ENCODE peak calls at places on chromosome 22, in nine cellular contexts. One of them, this sample, is unnamed.

GRCh38 chr22:26990503-26991189 is 333.3 kb downstream of the MIAT start:
- DNase-seq in tibial nerve: no peak
- DNase-seq in Peyer's patch: no peak
- DNase-seq in esophagus squamous epithelium: no peak
- DNase-seq in transverse colon: no peak
- DNase-seq in heart left ventricle: no peak
- DNase-seq in endothelial cell of umbilical vein: no peak
- DNase-seq in suprapubic skin: no peak
- DNase-seq in spleen: no peak
- DNase-seq in this sample: no peak

GRCh38 chr22:48362736-48363404 is 1464.8 kb downstream of the BRD1 start:
- DNase-seq in heart left ventricle: no peak
- DNase-seq in esophagus squamous epithelium: no peak
- DNase-seq in tibial nerve: no peak
- DNase-seq in transverse colon: peak
- DNase-seq in suprapubic skin: no peak
- DNase-seq in endothelial cell of umbilical vein: no peak
- DNase-seq in Peyer's patch: no peak
- DNase-seq in spleen: peak
- DNase-seq in this sample: peak

GRCh38 chr22:40036591-40037225 is 42.0 kb downstream of the FAM83F start:
- DNase-seq in Peyer's patch: peak
- DNase-seq in heart left ventricle: peak
- DNase-seq in esophagus squamous epithelium: no peak
- DNase-seq in transverse colon: peak
- DNase-seq in spleen: peak
- DNase-seq in tibial nerve: no peak
- DNase-seq in endothelial cell of umbilical vein: peak
- DNase-seq in suprapubic skin: no peak
- DNase-seq in this sample: no peak

GRCh38 chr22:26713823-26714449 is 56.5 kb downstream of the MIAT start:
- DNase-seq in heart left ventricle: no peak
- DNase-seq in tibial nerve: no peak
- DNase-seq in Peyer's patch: no peak
- DNase-seq in endothelial cell of umbilical vein: peak
- DNase-seq in spleen: no peak
- DNase-seq in transverse colon: no peak
- DNase-seq in esophagus squamous epithelium: no peak
- DNase-seq in suprapubic skin: no peak
- DNase-seq in this sample: no peak

GRCh38 chr22:46355369-46355995 is 20.0 kb downstream of the TRMU start:
- DNase-seq in suprapubic skin: no peak
- DNase-seq in spleen: peak
- DNase-seq in endothelial cell of umbilical vein: peak
- DNase-seq in heart left ventricle: peak
- DNase-seq in tibial nerve: peak
- DNase-seq in transverse colon: peak
- DNase-seq in esophagus squamous epithelium: no peak
- DNase-seq in Peyer's patch: peak
- DNase-seq in this sample: peak

GRCh38 chr22:26817926-26818325 is 160.5 kb downstream of the MIAT start:
- DNase-seq in endothelial cell of umbilical vein: no peak
- DNase-seq in esophagus squamous epithelium: no peak
- DNase-seq in spleen: no peak
- DNase-seq in tibial nerve: no peak
- DNase-seq in transverse colon: no peak
- DNase-seq in suprapubic skin: no peak
- DNase-seq in heart left ventricle: no peak
- DNase-seq in Peyer's patch: no peak
- DNase-seq in this sample: no peak

GRCh38 chr22:48605856-48606255 is 1221.8 kb downstream of the BRD1 start:
- DNase-seq in tibial nerve: no peak
- DNase-seq in transverse colon: no peak
- DNase-seq in spleen: no peak
- DNase-seq in endothelial cell of umbilical vein: no peak
- DNase-seq in Peyer's patch: no peak
- DNase-seq in suprapubic skin: no peak
- DNase-seq in heart left ventricle: no peak
- DNase-seq in esophagus squamous epithelium: no peak
- DNase-seq in this sample: no peak

GRCh38 chr22:21754523-21755128 is 19.0 kb upstream of the YPEL1 start:
- DNase-seq in heart left ventricle: no peak
- DNase-seq in esophagus squamous epithelium: no peak
- DNase-seq in suprapubic skin: no peak
- DNase-seq in spleen: peak
- DNase-seq in endothelial cell of umbilical vein: no peak
- DNase-seq in tibial nerve: no peak
- DNase-seq in Peyer's patch: no peak
- DNase-seq in transverse colon: no peak
- DNase-seq in this sample: no peak

GRCh38 chr22:22075382-22076163 is 93.0 kb upstream of the TOP3B start:
- DNase-seq in endothelial cell of umbilical vein: no peak
- DNase-seq in tibial nerve: no peak
- DNase-seq in transverse colon: no peak
- DNase-seq in suprapubic skin: no peak
- DNase-seq in spleen: no peak
- DNase-seq in heart left ventricle: no peak
- DNase-seq in esophagus squamous epithelium: no peak
- DNase-seq in Peyer's patch: no peak
- DNase-seq in this sample: no peak

GRCh38 chr22:39545310-39546063 is 12.9 kb upstream of the RPS19BP1 start:
- DNase-seq in transverse colon: peak
- DNase-seq in heart left ventricle: no peak
- DNase-seq in spleen: no peak
- DNase-seq in suprapubic skin: no peak
- DNase-seq in Peyer's patch: peak
- DNase-seq in esophagus squamous epithelium: no peak
- DNase-seq in tibial nerve: no peak
- DNase-seq in endothelial cell of umbilical vein: peak
- DNase-seq in this sample: no peak

GRCh38 chr22:17969732-17970131 is 54.6 kb downstream of the MICAL3 start:
- DNase-seq in esophagus squamous epithelium: no peak
- DNase-seq in heart left ventricle: peak
- DNase-seq in spleen: peak
- DNase-seq in Peyer's patch: no peak
- DNase-seq in suprapubic skin: no peak
- DNase-seq in transverse colon: no peak
- DNase-seq in endothelial cell of umbilical vein: peak
- DNase-seq in tibial nerve: no peak
- DNase-seq in this sample: no peak

GRCh38 chr22:46501701-46502100 is 35.7 kb downstream of the CELSR1 start:
- DNase-seq in tibial nerve: no peak
- DNase-seq in spleen: no peak
- DNase-seq in endothelial cell of umbilical vein: peak
- DNase-seq in suprapubic skin: no peak
- DNase-seq in esophagus squamous epithelium: no peak
- DNase-seq in heart left ventricle: no peak
- DNase-seq in Peyer's patch: no peak
- DNase-seq in transverse colon: no peak
- DNase-seq in this sample: no peak

GRCh38 chr22:39234867-39235687 is 9.7 kb downstream of the PDGFB start:
- DNase-seq in transverse colon: peak
- DNase-seq in esophagus squamous epithelium: no peak
- DNase-seq in Peyer's patch: peak
- DNase-seq in endothelial cell of umbilical vein: peak
- DNase-seq in tibial nerve: no peak
- DNase-seq in suprapubic skin: peak
- DNase-seq in heart left ventricle: peak
- DNase-seq in spleen: no peak
- DNase-seq in this sample: peak

GRCh38 chr22:28885939-28886338 is 2.6 kb downstream of the ZNRF3 start:
- DNase-seq in transverse colon: peak
- DNase-seq in tibial nerve: no peak
- DNase-seq in endothelial cell of umbilical vein: no peak
- DNase-seq in heart left ventricle: no peak
- DNase-seq in suprapubic skin: no peak
- DNase-seq in esophagus squamous epithelium: no peak
- DNase-seq in Peyer's patch: no peak
- DNase-seq in spleen: peak
- DNase-seq in this sample: no peak

GRCh38 chr22:17627961-17628303 is 617 bp downstream of the ATP6V1E1 start:
- DNase-seq in spleen: peak
- DNase-seq in Peyer's patch: no peak
- DNase-seq in suprapubic skin: no peak
- DNase-seq in transverse colon: no peak
- DNase-seq in esophagus squamous epithelium: no peak
- DNase-seq in heart left ventricle: no peak
- DNase-seq in endothelial cell of umbilical vein: no peak
- DNase-seq in tibial nerve: no peak
- DNase-seq in this sample: no peak

GRCh38 chr22:20413217-20414058 is 19.5 kb downstream of the ZNF74 start:
- DNase-seq in suprapubic skin: peak
- DNase-seq in esophagus squamous epithelium: no peak
- DNase-seq in spleen: peak
- DNase-seq in tibial nerve: no peak
- DNase-seq in transverse colon: no peak
- DNase-seq in Peyer's patch: peak
- DNase-seq in endothelial cell of umbilical vein: no peak
- DNase-seq in heart left ventricle: no peak
- DNase-seq in this sample: no peak

GRCh38 chr22:44025171-44026065 is 1.3 kb downstream of the PARVB start:
- DNase-seq in tibial nerve: no peak
- DNase-seq in transverse colon: peak
- DNase-seq in Peyer's patch: no peak
- DNase-seq in suprapubic skin: peak
- DNase-seq in esophagus squamous epithelium: no peak
- DNase-seq in spleen: peak
- DNase-seq in heart left ventricle: no peak
- DNase-seq in endothelial cell of umbilical vein: peak
- DNase-seq in this sample: no peak
- TF ChIP-seq POLR2A in tibial nerve: no peak
- TF ChIP-seq POLR2A in transverse colon: peak
- TF ChIP-seq POLR2A in Peyer's patch: no peak
- TF ChIP-seq POLR2A in suprapubic skin: no peak
- TF ChIP-seq POLR2A in esophagus squamous epithelium: no peak
- TF ChIP-seq POLR2A in spleen: peak
- TF ChIP-seq POLR2A in heart left ventricle: no peak
- TF ChIP-seq POLR2A in endothelial cell of umbilical vein: no peak
- TF ChIP-seq POLR2A in this sample: no peak

DNA sequence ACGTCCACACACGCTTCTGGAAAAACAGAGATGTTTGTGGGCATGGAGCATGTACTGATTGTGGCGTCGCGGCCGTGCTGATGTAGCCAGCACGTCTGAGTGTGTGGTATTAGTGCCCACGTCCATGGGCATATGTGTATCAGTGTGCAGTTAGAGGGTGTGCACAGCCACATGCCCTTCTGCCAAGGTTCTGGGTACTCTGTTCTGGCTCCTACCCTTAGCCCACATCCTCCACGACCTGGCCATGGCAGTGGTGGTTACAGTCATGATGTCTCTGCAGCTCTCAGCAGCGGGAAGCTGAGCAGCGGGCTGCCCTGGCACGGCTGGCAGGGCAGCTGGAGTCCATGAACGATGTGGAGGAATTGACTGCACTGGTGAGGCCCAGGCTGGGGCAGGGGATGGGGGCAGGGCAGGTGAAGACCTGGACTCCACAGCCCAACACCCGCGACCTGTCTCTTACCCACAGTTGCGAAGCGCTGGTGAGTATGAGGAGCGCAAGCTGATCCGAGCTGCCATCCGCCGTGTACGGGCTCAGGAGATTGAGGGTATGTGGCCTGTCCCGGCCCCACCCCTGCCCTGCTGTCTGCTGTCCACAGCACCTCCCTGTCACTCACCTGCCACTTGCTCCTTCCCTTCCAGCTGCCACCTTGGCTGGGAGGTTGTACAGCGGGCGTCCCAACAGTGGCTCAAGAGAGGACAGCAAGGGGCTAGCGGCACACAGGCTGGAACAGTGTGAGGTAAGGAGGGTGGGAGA is 7.3 kb downstream of the SMTN start:
- DNase-seq in tibial nerve: no peak
- DNase-seq in transverse colon: no peak
- DNase-seq in spleen: no peak
- DNase-seq in suprapubic skin: no peak
- DNase-seq in heart left ventricle: no peak
- DNase-seq in Peyer's patch: peak
- DNase-seq in esophagus squamous epithelium: no peak
- DNase-seq in endothelial cell of umbilical vein: no peak
- DNase-seq in this sample: no peak
- H3K4me3 ChIP-seq in tibial nerve: peak
- H3K4me3 ChIP-seq in transverse colon: no peak
- H3K4me3 ChIP-seq in spleen: no peak
- H3K4me3 ChIP-seq in suprapubic skin: no peak
- H3K4me3 ChIP-seq in heart left ventricle: no peak
- H3K4me3 ChIP-seq in Peyer's patch: no peak
- H3K4me3 ChIP-seq in esophagus squamous epithelium: peak
- H3K4me3 ChIP-seq in endothelial cell of umbilical vein: no peak
- H3K4me3 ChIP-seq in this sample: no peak

DNA sequence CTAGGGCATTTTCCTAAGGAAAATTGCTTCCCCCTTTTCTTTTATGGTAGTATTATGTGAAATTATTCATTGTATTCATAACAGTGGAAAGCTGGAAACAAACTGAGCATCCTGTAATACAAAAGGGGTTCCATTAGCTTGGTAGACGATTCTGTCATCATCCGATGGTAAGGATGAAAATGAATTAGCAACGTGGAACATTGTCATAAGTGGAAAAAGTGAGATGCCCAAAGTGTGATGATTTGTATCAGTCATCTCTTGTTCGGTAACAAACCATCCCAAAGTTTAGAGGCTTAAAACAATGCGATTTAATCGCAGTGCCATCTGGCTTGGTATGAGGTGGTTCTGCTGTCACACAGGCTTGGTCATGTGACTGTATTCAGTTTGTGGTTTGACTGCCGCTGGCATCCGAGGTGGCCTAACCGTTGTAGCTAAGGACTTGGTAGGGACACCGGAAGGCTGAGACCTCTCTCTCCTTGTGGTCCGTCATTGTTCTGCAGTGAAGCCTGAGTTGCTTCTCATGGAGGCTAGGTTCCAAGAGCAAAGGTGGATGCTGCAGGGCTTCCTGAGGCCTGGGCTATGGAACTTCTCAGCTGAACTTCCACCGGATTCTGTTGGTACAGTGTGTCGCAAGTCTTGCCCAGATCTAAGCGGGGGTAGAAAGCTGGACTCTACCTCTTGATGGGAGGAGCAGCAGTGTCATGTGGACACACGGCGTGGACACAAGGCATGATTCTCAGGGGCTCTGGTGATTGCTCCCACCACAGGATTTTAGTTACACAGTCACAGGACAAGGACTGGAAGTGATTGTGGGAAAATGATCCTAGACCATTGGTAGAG is 36.2 kb downstream of the BCR start:
- DNase-seq in heart left ventricle: no peak
- DNase-seq in transverse colon: no peak
- DNase-seq in spleen: peak
- DNase-seq in Peyer's patch: peak
- DNase-seq in endothelial cell of umbilical vein: no peak
- DNase-seq in suprapubic skin: no peak
- DNase-seq in tibial nerve: no peak
- DNase-seq in esophagus squamous epithelium: no peak
- DNase-seq in this sample: no peak
- TF ChIP-seq POLR2A in heart left ventricle: no peak
- TF ChIP-seq POLR2A in transverse colon: no peak
- TF ChIP-seq POLR2A in spleen: no peak
- TF ChIP-seq POLR2A in Peyer's patch: no peak
- TF ChIP-seq POLR2A in endothelial cell of umbilical vein: no peak
- TF ChIP-seq POLR2A in suprapubic skin: no peak
- TF ChIP-seq POLR2A in tibial nerve: no peak
- TF ChIP-seq POLR2A in esophagus squamous epithelium: no peak
- TF ChIP-seq POLR2A in this sample: no peak

DNA sequence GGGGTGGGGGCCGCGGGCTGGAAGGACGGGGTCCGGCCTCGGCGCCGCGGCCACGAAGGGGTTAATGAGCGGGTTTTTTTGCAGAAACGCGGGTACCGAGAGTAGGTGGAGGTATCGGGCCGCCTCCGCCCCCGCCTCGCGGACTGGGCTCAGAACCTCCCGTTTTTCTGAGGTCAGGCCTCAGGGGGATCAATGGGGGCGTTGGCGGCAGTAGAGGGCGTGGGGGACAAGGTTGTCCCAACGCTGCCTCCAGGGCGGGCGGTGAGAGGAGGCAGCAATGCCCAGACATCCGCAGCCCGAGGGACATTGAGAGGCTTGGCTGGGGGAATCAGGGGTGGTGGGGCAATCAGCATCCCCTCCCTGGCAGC is 34.8 kb upstream of the PRODH start:
- DNase-seq in transverse colon: no peak
- DNase-seq in esophagus squamous epithelium: no peak
- DNase-seq in Peyer's patch: no peak
- DNase-seq in tibial nerve: no peak
- DNase-seq in endothelial cell of umbilical vein: no peak
- DNase-seq in spleen: no peak
- DNase-seq in suprapubic skin: no peak
- DNase-seq in heart left ventricle: no peak
- DNase-seq in this sample: no peak
- H3K4me3 ChIP-seq in transverse colon: no peak
- H3K4me3 ChIP-seq in esophagus squamous epithelium: peak
- H3K4me3 ChIP-seq in Peyer's patch: peak
- H3K4me3 ChIP-seq in tibial nerve: peak
- H3K4me3 ChIP-seq in endothelial cell of umbilical vein: peak
- H3K4me3 ChIP-seq in spleen: peak
- H3K4me3 ChIP-seq in suprapubic skin: peak
- H3K4me3 ChIP-seq in heart left ventricle: peak
- H3K4me3 ChIP-seq in this sample: peak